ENCODE peak calls at places on chromosomes 13 and 19, in seven cellular contexts. H is IMR-90, F is HCT116, R is NB4, T is Peyer's patch, W is sigmoid colon, V is heart left ventricle. Z is an unnamed sample.

GRCh38 chr13:32246468-32246867 is 68.7 kb downstream of the ZAR1L start:
- DNase-seq in H (peak; percentile 76), F (peak; percentile 66), R (peak; percentile 88), T (no peak), W (peak; percentile 70), V (peak; percentile 54), Z (no peak)

GRCh38 chr13:32660227-32660626 is 74.0 kb downstream of the PDS5B start:
- DNase-seq in H (no peak), F (no peak), R (no peak), T (no peak), W (no peak), V (no peak), Z (no peak)

GRCh38 chr13:77387607-77388200 is 60.8 kb upstream of the MYCBP2 start:
- DNase-seq in H (no peak), F (no peak), R (no peak), T (no peak), W (no peak), V (no peak), Z (no peak)

GRCh38 chr19:41298327-41298964 is 11.5 kb upstream of the CCDC97 start:
- DNase-seq in H (peak; percentile 82), F (no peak), R (no peak), T (peak; percentile 66), W (peak; percentile 87), V (peak; percentile 85), Z (no peak)

GRCh38 chr19:42653841-42654240 is 59.1 kb upstream of the CEACAM8 start:
- DNase-seq in H (no peak), F (no peak), R (no peak), T (no peak), W (no peak), V (no peak), Z (no peak)

GRCh38 chr13:113401452-113402415 is 37.8 kb upstream of the GRTP1 start:
- DNase-seq in H (no peak), F (no peak), R (no peak), T (peak; percentile 40), W (peak; percentile 52), V (no peak), Z (no peak)

GRCh38 chr19:51821921-51822716 is 27.2 kb downstream of the FPR3 start:
- DNase-seq in H (no peak), F (no peak), R (peak; percentile 95), T (no peak), W (no peak), V (no peak), Z (no peak)

GRCh38 chr13:45575146-45575829 is 40.3 kb downstream of the ERICH6B start:
- DNase-seq in H (no peak), F (no peak), R (no peak), T (no peak), W (no peak), V (no peak), Z (no peak)

GRCh38 chr19:39411006-39411831 is 1.2 kb upstream of the PLEKHG2 start:
- DNase-seq in H (peak; percentile 68), F (no peak), R (peak; percentile 60), T (peak; percentile 85), W (peak; percentile 89), V (no peak), Z (peak; percentile 83)

GRCh38 chr13:112711528-112712265 is 21.9 kb downstream of the ATP11A start:
- DNase-seq in H (peak; percentile 98), F (peak; percentile 85), R (peak; percentile 25), T (peak; percentile 81), W (peak; percentile 95), V (peak; percentile 85), Z (peak; percentile 82)

GRCh38 chr19:45275370-45275971 is 24.4 kb downstream of the MARK4 start:
- DNase-seq in H (peak; percentile 46), F (no peak), R (no peak), T (no peak), W (no peak), V (no peak), Z (no peak)

GRCh38 chr19:42216653-42217521 is 590 bp downstream of the DEDD2 start:
- DNase-seq in H (peak; percentile 16), F (no peak), R (peak; percentile 49), T (peak; percentile 68), W (peak; percentile 78), V (peak; percentile 43), Z (peak; percentile 92)

GRCh38 chr19:4083677-4084546 is 17.2 kb upstream of the ZBTB7A start:
- DNase-seq in H (no peak), F (no peak), R (no peak), T (peak; percentile 68), W (no peak), V (no peak), Z (peak; percentile 88)

GRCh38 chr19:49490287-49491029 is 3.0 kb downstream of the RPL13A start:
- DNase-seq in H (no peak), F (no peak), R (no peak), T (no peak), W (no peak), V (no peak), Z (no peak)

DNA sequence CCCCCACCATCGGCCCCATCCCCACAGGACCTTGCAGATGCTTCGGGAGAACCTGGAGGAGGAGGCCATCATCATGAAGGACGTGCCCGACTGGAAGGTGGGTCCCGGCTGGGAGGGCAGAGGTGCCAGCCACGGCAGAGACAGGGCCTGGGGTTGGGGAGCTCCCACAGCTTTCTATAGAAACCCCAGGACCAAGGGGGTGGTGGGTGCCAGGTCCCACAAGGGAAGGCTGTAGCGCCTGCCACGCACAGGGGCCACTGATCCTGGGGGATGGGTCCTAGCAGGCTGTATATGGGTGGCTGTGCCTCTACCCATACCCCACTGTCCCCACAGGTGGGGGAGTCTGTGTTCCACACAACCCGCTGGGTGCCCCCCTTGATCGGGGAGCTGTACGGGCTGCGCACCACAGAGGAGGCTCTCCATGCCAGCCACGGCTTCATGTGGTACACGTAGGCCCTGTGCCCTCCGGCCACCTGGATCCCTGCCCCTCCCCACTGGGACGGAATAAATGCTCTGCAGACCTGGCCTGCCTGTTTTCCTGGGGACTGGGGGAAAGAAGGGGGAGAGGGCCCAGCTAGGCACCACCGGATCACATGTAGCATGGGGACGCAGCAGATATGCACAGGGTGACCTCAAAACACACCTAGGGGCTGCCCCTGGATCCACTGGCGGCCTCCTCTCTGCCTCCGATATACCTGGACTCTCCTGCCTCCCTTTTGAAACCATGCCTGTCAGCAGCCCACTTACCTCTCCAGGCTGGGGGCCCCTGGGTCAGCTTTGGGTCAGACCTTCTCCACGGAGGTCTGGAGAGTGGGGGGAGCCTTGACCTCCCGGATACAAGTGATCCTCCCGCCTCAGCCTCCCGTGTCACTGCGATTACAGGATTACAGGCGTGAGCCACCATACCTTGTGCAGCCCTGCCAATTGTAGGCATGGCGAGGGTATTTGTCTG is 761 bp upstream of the YJEFN3 start:
- DNase-seq in H (no peak), F (no peak), R (no peak), T (no peak), W (no peak), V (no peak), Z (no peak)
- TF ChIP-seq POLR2A in H (no peak), F (no peak), R (no peak), T (no peak), W (no peak), V (no peak), Z (no peak)

DNA sequence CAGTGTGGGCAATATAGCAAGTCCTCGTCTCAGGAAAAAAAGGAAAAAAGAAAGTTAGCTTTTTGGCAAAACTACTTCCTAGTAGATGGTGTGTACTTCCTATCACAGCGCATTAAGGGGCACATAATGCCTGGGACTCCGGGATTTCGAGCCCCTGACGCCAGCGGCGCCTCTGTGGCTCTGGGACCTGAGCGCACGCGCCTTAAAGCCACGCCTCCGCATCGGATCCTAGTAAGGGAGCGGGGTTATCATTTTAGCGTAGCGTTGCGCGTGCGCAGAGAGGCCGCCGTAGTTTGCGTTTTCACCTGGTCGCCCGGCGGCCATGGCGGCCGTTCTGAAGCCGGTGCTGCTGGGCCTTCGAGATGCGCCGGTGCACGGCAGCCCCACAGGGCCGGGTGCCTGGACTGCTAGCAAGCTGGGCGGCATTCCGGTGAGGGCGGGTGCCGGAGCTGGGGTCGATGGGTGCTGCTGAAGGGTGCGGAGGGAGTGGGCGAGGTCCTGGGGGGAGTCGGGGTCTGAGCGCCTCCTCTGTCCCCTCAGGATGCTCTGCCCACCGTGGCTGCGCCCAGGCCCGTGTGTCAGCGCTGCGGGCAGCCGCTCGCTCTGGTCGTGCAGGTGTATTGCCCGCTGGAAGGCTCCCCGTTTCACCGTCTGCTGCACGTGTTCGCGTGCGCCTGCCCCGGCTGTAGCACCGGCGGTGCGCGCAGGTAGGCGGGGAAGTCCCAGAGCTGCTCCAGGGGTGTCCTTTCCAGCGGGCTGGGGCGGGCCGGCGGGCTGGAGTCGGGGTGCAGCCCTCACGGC is at the start of gene PDCD2L:
- DNase-seq in H (peak; percentile 85), F (peak; percentile 88), R (peak; percentile 85), T (peak; percentile 93), W (peak; percentile 96), V (peak; percentile 90), Z (peak; percentile 97)
- TF ChIP-seq POLR2A in H (no peak), F (peak; percentile 78), R (peak; percentile 36), T (peak; percentile 18), W (peak; percentile 40), V (peak; percentile 64), Z (peak; percentile 51)

GRCh38 chr19:18384775-18385174 is 1.2 kb upstream of the GDF15 start:
- DNase-seq in H (no peak), F (no peak), R (no peak), T (no peak), W (no peak), V (no peak), Z (no peak)
- TF ChIP-seq POLR2A in H (no peak), F (no peak), R (no peak), T (no peak), W (no peak), V (no peak), Z (no peak)

DNA sequence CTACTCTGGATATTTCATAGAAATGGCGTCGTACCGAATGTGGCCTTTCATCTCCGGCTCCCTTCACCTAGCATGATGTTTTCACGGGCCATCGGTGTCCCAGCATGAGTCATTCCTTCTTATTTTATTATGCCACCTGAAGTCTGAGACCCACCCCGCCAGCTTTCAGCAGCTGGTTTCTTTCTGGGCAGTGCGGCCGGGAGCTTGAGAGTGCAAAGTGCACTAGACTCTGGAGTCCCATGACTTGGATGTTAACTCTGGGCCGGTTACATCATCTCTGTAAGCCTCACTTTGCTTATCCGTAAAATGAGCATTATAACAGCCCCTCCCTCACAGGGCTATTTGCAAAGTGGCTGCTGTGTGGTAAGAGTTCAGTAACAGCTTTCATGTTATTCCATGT is 5.8 kb upstream of the KMT5C start:
- DNase-seq in H (no peak), F (no peak), R (no peak), T (peak; percentile 86), W (no peak), V (no peak), Z (no peak)
- TF ChIP-seq POLR2A in H (no peak), F (no peak), R (no peak), T (no peak), W (no peak), V (no peak), Z (no peak)

GRCh38 chr19:7098701-7099596 is 29.4 kb downstream of the ZNF557 start:
- DNase-seq in H (peak; percentile 87), F (peak; percentile 79), R (peak; percentile 92), T (peak; percentile 95), W (peak; percentile 97), V (peak; percentile 92), Z (peak; percentile 97)
- TF ChIP-seq POLR2A in H (peak; percentile 53), F (peak; percentile 47), R (peak; percentile 40), T (peak; percentile 31), W (peak; percentile 48), V (peak; percentile 57), Z (peak; percentile 48)

Z was measured in spleen.